ENCODE peak calls at places on chromosomes 13 and 19, in seven cellular contexts. One of them, this sample, is unnamed.

GRCh38 chr13:58999851-59000250 is 1163.9 kb downstream of the DIAPH3 start:
- DNase-seq in breast epithelium: no peak
- DNase-seq in fibroblast of mammary gland: no peak
- DNase-seq in brain microvascular endothelial cell: peak
- DNase-seq in effector memory CD4-positive, alpha-beta T cell: no peak
- DNase-seq in AG04450: no peak
- DNase-seq in T1000: no peak
- DNase-seq in this sample: peak

GRCh38 chr13:98824376-98825160 is 72.1 kb upstream of the SLC15A1 start:
- DNase-seq in T1000: no peak
- DNase-seq in breast epithelium: no peak
- DNase-seq in AG04450: no peak
- DNase-seq in brain microvascular endothelial cell: no peak
- DNase-seq in fibroblast of mammary gland: peak
- DNase-seq in effector memory CD4-positive, alpha-beta T cell: no peak
- DNase-seq in this sample: no peak

GRCh38 chr19:50432221-50432626 is 468 bp upstream of the MYBPC2 start:
- DNase-seq in AG04450: no peak
- DNase-seq in effector memory CD4-positive, alpha-beta T cell: no peak
- DNase-seq in breast epithelium: no peak
- DNase-seq in T1000: no peak
- DNase-seq in brain microvascular endothelial cell: no peak
- DNase-seq in fibroblast of mammary gland: no peak
- DNase-seq in this sample: peak

GRCh38 chr13:110643324-110643723 is 28.0 kb downstream of the NAXD start:
- DNase-seq in breast epithelium: no peak
- DNase-seq in brain microvascular endothelial cell: no peak
- DNase-seq in T1000: no peak
- DNase-seq in fibroblast of mammary gland: no peak
- DNase-seq in AG04450: no peak
- DNase-seq in effector memory CD4-positive, alpha-beta T cell: no peak
- DNase-seq in this sample: no peak

GRCh38 chr19:21749090-21749489 is 18.3 kb downstream of the ZNF100 start:
- DNase-seq in breast epithelium: no peak
- DNase-seq in fibroblast of mammary gland: peak
- DNase-seq in brain microvascular endothelial cell: peak
- DNase-seq in effector memory CD4-positive, alpha-beta T cell: no peak
- DNase-seq in T1000: no peak
- DNase-seq in AG04450: no peak
- DNase-seq in this sample: peak

GRCh38 chr19:17454579-17454978 is 6.1 kb upstream of the TMEM221 start:
- DNase-seq in breast epithelium: no peak
- DNase-seq in AG04450: no peak
- DNase-seq in brain microvascular endothelial cell: no peak
- DNase-seq in T1000: no peak
- DNase-seq in fibroblast of mammary gland: no peak
- DNase-seq in effector memory CD4-positive, alpha-beta T cell: no peak
- DNase-seq in this sample: no peak

GRCh38 chr19:17946965-17947784 is 14.4 kb downstream of the CCDC124 start:
- DNase-seq in brain microvascular endothelial cell: no peak
- DNase-seq in AG04450: no peak
- DNase-seq in breast epithelium: no peak
- DNase-seq in fibroblast of mammary gland: no peak
- DNase-seq in effector memory CD4-positive, alpha-beta T cell: peak
- DNase-seq in T1000: no peak
- DNase-seq in this sample: no peak

GRCh38 chr13:73714522-73714921 is 419.7 kb downstream of the KLF12 start:
- DNase-seq in effector memory CD4-positive, alpha-beta T cell: no peak
- DNase-seq in T1000: no peak
- DNase-seq in breast epithelium: no peak
- DNase-seq in AG04450: no peak
- DNase-seq in brain microvascular endothelial cell: no peak
- DNase-seq in fibroblast of mammary gland: no peak
- DNase-seq in this sample: no peak

GRCh38 chr13:34657716-34658115 is 284.4 kb upstream of the NBEA start:
- DNase-seq in brain microvascular endothelial cell: peak
- DNase-seq in AG04450: peak
- DNase-seq in effector memory CD4-positive, alpha-beta T cell: no peak
- DNase-seq in fibroblast of mammary gland: peak
- DNase-seq in breast epithelium: no peak
- DNase-seq in T1000: no peak
- DNase-seq in this sample: peak

GRCh38 chr19:18017275-18018083 is 9.5 kb downstream of the ARRDC2 start:
- DNase-seq in brain microvascular endothelial cell: no peak
- DNase-seq in fibroblast of mammary gland: no peak
- DNase-seq in breast epithelium: no peak
- DNase-seq in effector memory CD4-positive, alpha-beta T cell: no peak
- DNase-seq in T1000: no peak
- DNase-seq in AG04450: no peak
- DNase-seq in this sample: no peak

GRCh38 chr19:16266586-16266942 is 58.1 kb upstream of the KLF2 start:
- DNase-seq in T1000: no peak
- DNase-seq in AG04450: no peak
- DNase-seq in fibroblast of mammary gland: no peak
- DNase-seq in effector memory CD4-positive, alpha-beta T cell: peak
- DNase-seq in brain microvascular endothelial cell: no peak
- DNase-seq in breast epithelium: no peak
- DNase-seq in this sample: no peak

GRCh38 chr13:40539954-40540706 is 126.3 kb downstream of the FOXO1 start:
- DNase-seq in effector memory CD4-positive, alpha-beta T cell: no peak
- DNase-seq in fibroblast of mammary gland: peak
- DNase-seq in breast epithelium: no peak
- DNase-seq in brain microvascular endothelial cell: peak
- DNase-seq in AG04450: peak
- DNase-seq in T1000: peak
- DNase-seq in this sample: peak

GRCh38 chr19:45952691-45953505 is 20.8 kb downstream of the NOVA2 start:
- DNase-seq in effector memory CD4-positive, alpha-beta T cell: no peak
- DNase-seq in breast epithelium: no peak
- DNase-seq in fibroblast of mammary gland: peak
- DNase-seq in brain microvascular endothelial cell: peak
- DNase-seq in T1000: no peak
- DNase-seq in AG04450: peak
- DNase-seq in this sample: peak

GRCh38 chr13:25874907-25875306 is 176.9 kb downstream of the SHISA2 start:
- DNase-seq in T1000: no peak
- DNase-seq in breast epithelium: no peak
- DNase-seq in brain microvascular endothelial cell: no peak
- DNase-seq in effector memory CD4-positive, alpha-beta T cell: peak
- DNase-seq in fibroblast of mammary gland: no peak
- DNase-seq in AG04450: no peak
- DNase-seq in this sample: no peak

GRCh38 chr13:113551081-113552000 is 33.2 kb upstream of the TFDP1 start:
- DNase-seq in T1000: no peak
- DNase-seq in effector memory CD4-positive, alpha-beta T cell: no peak
- DNase-seq in breast epithelium: peak
- DNase-seq in AG04450: no peak
- DNase-seq in fibroblast of mammary gland: no peak
- DNase-seq in brain microvascular endothelial cell: no peak
- DNase-seq in this sample: no peak

GRCh38 chr13:24130134-24130792 is 30.3 kb upstream of the SPATA13 start:
- DNase-seq in fibroblast of mammary gland: no peak
- DNase-seq in effector memory CD4-positive, alpha-beta T cell: no peak
- DNase-seq in AG04450: no peak
- DNase-seq in brain microvascular endothelial cell: no peak
- DNase-seq in breast epithelium: no peak
- DNase-seq in T1000: no peak
- DNase-seq in this sample: no peak

GRCh38 chr19:43422689-43423066 is 8.0 kb downstream of the TEX101 start:
- DNase-seq in T1000: no peak
- DNase-seq in fibroblast of mammary gland: no peak
- DNase-seq in AG04450: no peak
- DNase-seq in breast epithelium: no peak
- DNase-seq in brain microvascular endothelial cell: no peak
- DNase-seq in effector memory CD4-positive, alpha-beta T cell: no peak
- DNase-seq in this sample: no peak

GRCh38 chr19:54461201-54462071 is 2.1 kb downstream of the LENG9 start:
- DNase-seq in AG04450: peak
- DNase-seq in breast epithelium: no peak
- DNase-seq in fibroblast of mammary gland: no peak
- DNase-seq in brain microvascular endothelial cell: no peak
- DNase-seq in T1000: no peak
- DNase-seq in effector memory CD4-positive, alpha-beta T cell: no peak
- DNase-seq in this sample: no peak

GRCh38 chr13:32838985-32839384 is 177.2 kb upstream of the KL start:
- DNase-seq in fibroblast of mammary gland: no peak
- DNase-seq in breast epithelium: no peak
- DNase-seq in brain microvascular endothelial cell: peak
- DNase-seq in T1000: no peak
- DNase-seq in AG04450: no peak
- DNase-seq in effector memory CD4-positive, alpha-beta T cell: no peak
- DNase-seq in this sample: peak

GRCh38 chr13:80802946-80803345 is 462.0 kb upstream of the SPRY2 start:
- DNase-seq in fibroblast of mammary gland: no peak
- DNase-seq in effector memory CD4-positive, alpha-beta T cell: no peak
- DNase-seq in T1000: no peak
- DNase-seq in brain microvascular endothelial cell: no peak
- DNase-seq in AG04450: no peak
- DNase-seq in breast epithelium: no peak
- DNase-seq in this sample: no peak

GRCh38 chr13:50678464-50679162 is 164.9 kb downstream of the DLEU7 start:
- DNase-seq in T1000: peak
- DNase-seq in effector memory CD4-positive, alpha-beta T cell: no peak
- DNase-seq in brain microvascular endothelial cell: peak
- DNase-seq in breast epithelium: no peak
- DNase-seq in fibroblast of mammary gland: peak
- DNase-seq in AG04450: no peak
- DNase-seq in this sample: peak

GRCh38 chr13:97367427-97367826 is 66.5 kb upstream of the RAP2A start:
- DNase-seq in effector memory CD4-positive, alpha-beta T cell: no peak
- DNase-seq in fibroblast of mammary gland: peak
- DNase-seq in brain microvascular endothelial cell: peak
- DNase-seq in T1000: no peak
- DNase-seq in breast epithelium: no peak
- DNase-seq in AG04450: peak
- DNase-seq in this sample: peak

GRCh38 chr19:48858984-48859710 is 9.3 kb downstream of the PLEKHA4 start:
- DNase-seq in T1000: no peak
- DNase-seq in effector memory CD4-positive, alpha-beta T cell: peak
- DNase-seq in brain microvascular endothelial cell: no peak
- DNase-seq in AG04450: no peak
- DNase-seq in fibroblast of mammary gland: no peak
- DNase-seq in breast epithelium: no peak
- DNase-seq in this sample: no peak

GRCh38 chr19:8988204-8988603 is 22.0 kb downstream of the MUC16 start:
- DNase-seq in AG04450: no peak
- DNase-seq in fibroblast of mammary gland: no peak
- DNase-seq in T1000: no peak
- DNase-seq in brain microvascular endothelial cell: no peak
- DNase-seq in effector memory CD4-positive, alpha-beta T cell: no peak
- DNase-seq in breast epithelium: no peak
- DNase-seq in this sample: no peak

GRCh38 chr19:7869453-7869909 is 4.7 kb downstream of the PRR36 start:
- DNase-seq in effector memory CD4-positive, alpha-beta T cell: peak
- DNase-seq in AG04450: no peak
- DNase-seq in fibroblast of mammary gland: no peak
- DNase-seq in brain microvascular endothelial cell: no peak
- DNase-seq in T1000: peak
- DNase-seq in breast epithelium: peak
- DNase-seq in this sample: no peak

GRCh38 chr13:28558567-28558966 is 63.6 kb upstream of the FLT1 start:
- DNase-seq in T1000: no peak
- DNase-seq in effector memory CD4-positive, alpha-beta T cell: no peak
- DNase-seq in AG04450: no peak
- DNase-seq in breast epithelium: no peak
- DNase-seq in fibroblast of mammary gland: peak
- DNase-seq in brain microvascular endothelial cell: peak
- DNase-seq in this sample: no peak

GRCh38 chr19:32674153-32674958 is 624 bp downstream of the ANKRD27 start:
- DNase-seq in T1000: no peak
- DNase-seq in effector memory CD4-positive, alpha-beta T cell: peak
- DNase-seq in breast epithelium: no peak
- DNase-seq in fibroblast of mammary gland: no peak
- DNase-seq in AG04450: no peak
- DNase-seq in brain microvascular endothelial cell: no peak
- DNase-seq in this sample: no peak

GRCh38 chr19:4375620-4376228 is 24.6 kb downstream of the SH3GL1 start:
- DNase-seq in brain microvascular endothelial cell: peak
- DNase-seq in T1000: peak
- DNase-seq in fibroblast of mammary gland: peak
- DNase-seq in AG04450: no peak
- DNase-seq in breast epithelium: no peak
- DNase-seq in effector memory CD4-positive, alpha-beta T cell: no peak
- DNase-seq in this sample: peak

GRCh38 chr19:38565686-38566105 is 52.1 kb downstream of the MAP4K1 start:
- DNase-seq in AG04450: no peak
- DNase-seq in fibroblast of mammary gland: no peak
- DNase-seq in effector memory CD4-positive, alpha-beta T cell: no peak
- DNase-seq in T1000: no peak
- DNase-seq in brain microvascular endothelial cell: no peak
- DNase-seq in breast epithelium: no peak
- DNase-seq in this sample: no peak

GRCh38 chr19:42325308-42325895 is at the start of gene MEGF8:
- DNase-seq in AG04450: peak
- DNase-seq in breast epithelium: peak
- DNase-seq in fibroblast of mammary gland: peak
- DNase-seq in T1000: peak
- DNase-seq in effector memory CD4-positive, alpha-beta T cell: peak
- DNase-seq in brain microvascular endothelial cell: peak
- DNase-seq in this sample: peak

GRCh38 chr19:27906081-27906480 is 1306.9 kb downstream of the UQCRFS1 start:
- DNase-seq in AG04450: no peak
- DNase-seq in breast epithelium: no peak
- DNase-seq in effector memory CD4-positive, alpha-beta T cell: no peak
- DNase-seq in brain microvascular endothelial cell: no peak
- DNase-seq in fibroblast of mammary gland: no peak
- DNase-seq in T1000: no peak
- DNase-seq in this sample: no peak

This sample was measured in astrocyte of the spinal cord.